ENCODE peak calls at places on chromosomes 6 and 20, in four cellular contexts. Y is uterus, O is germinal center, J is T-helper 2 cell. H is an unnamed sample.

GRCh38 chr6:169176361-169176991 is 77.2 kb downstream of the THBS2 start:
- DNase-seq in J (no peak), O (no peak), Y (no peak), H (no peak)

GRCh38 chr6:150169609-150170008 is 26.8 kb downstream of the PPP1R14C start:
- DNase-seq in Y (no peak), O (no peak), J (no peak), H (no peak)

GRCh38 chr6:8059129-8059528 is 5.1 kb downstream of the BLOC1S5 start:
- DNase-seq in Y (no peak), O (no peak), J (no peak), H (no peak)

GRCh38 chr6:163427498-163428254 is 13.2 kb downstream of the QKI start:
- DNase-seq in J (no peak), Y (no peak), O (no peak), H (no peak)

GRCh38 chr20:61253264-61253639 is 1.2 kb downstream of the CDH4 start:
- DNase-seq in Y (no peak), O (no peak), J (no peak), H (no peak)

GRCh38 chr20:22722840-22723239 is 138.5 kb upstream of the FOXA2 start:
- DNase-seq in O (no peak), Y (no peak), J (no peak), H (no peak)

GRCh38 chr20:11274137-11274536 is 600.3 kb upstream of the JAG1 start:
- DNase-seq in O (no peak), Y (no peak), J (no peak), H (no peak)

GRCh38 chr6:47592466-47592865 is 105.9 kb upstream of the ADGRF4 start:
- DNase-seq in Y (no peak), J (no peak), O (no peak), H (no peak)

GRCh38 chr20:12790856-12791255 is 217.9 kb upstream of the SPTLC3 start:
- DNase-seq in O (no peak), J (no peak), Y (no peak), H (no peak)

GRCh38 chr20:6700563-6701328 is 66.7 kb upstream of the BMP2 start:
- DNase-seq in Y (peak), O (no peak), J (no peak), H (peak)

GRCh38 chr6:25035451-25036435 is 100.0 kb upstream of the RIPOR2 start:
- DNase-seq in J (no peak), O (no peak), Y (no peak), H (no peak)

GRCh38 chr6:37696841-37697735 is 595 bp downstream of the MDGA1 start:
- DNase-seq in Y (peak), O (peak), J (peak), H (no peak)

GRCh38 chr20:39117486-39117885 is 155.3 kb downstream of the DHX35 start:
- DNase-seq in O (no peak), J (no peak), Y (no peak), H (no peak)

GRCh38 chr6:44431118-44431725 is 43.7 kb downstream of the CDC5L start:
- DNase-seq in O (peak), J (peak), Y (peak), H (no peak)

GRCh38 chr20:19867074-19867473 is 109.0 kb downstream of the RIN2 start:
- DNase-seq in Y (no peak), J (no peak), O (no peak), H (no peak)

GRCh38 chr6:1781152-1781848 is 171.6 kb downstream of the FOXC1 start:
- DNase-seq in J (no peak), Y (no peak), O (no peak), H (no peak)

GRCh38 chr6:97726378-97726777 is 443.4 kb upstream of the MMS22L start:
- DNase-seq in J (no peak), O (no peak), Y (no peak), H (no peak)

GRCh38 chr20:25867776-25868649 is 171.4 kb upstream of the ZNF337 start:
- DNase-seq in O (peak), Y (peak), J (peak), H (peak)

GRCh38 chr6:116974526-116974925 is 97.5 kb downstream of the RFX6 start:
- DNase-seq in J (no peak), Y (no peak), O (no peak), H (no peak)

GRCh38 chr20:37992802-37993538 is 40.3 kb downstream of the TTI1 start:
- DNase-seq in Y (no peak), O (peak), J (no peak), H (no peak)

GRCh38 chr6:129104131-129104530 is 221.2 kb downstream of the LAMA2 start:
- DNase-seq in O (no peak), Y (no peak), J (no peak), H (no peak)

GRCh38 chr6:5525209-5525608 is 263.9 kb downstream of the FARS2 start:
- DNase-seq in O (no peak), Y (no peak), J (no peak), H (no peak)

GRCh38 chr6:24534329-24534728 is 39.6 kb downstream of the ALDH5A1 start:
- DNase-seq in O (no peak), J (no peak), Y (no peak), H (no peak)

GRCh38 chr6:56314683-56315523 is 67.5 kb upstream of the COL21A1 start:
- DNase-seq in J (no peak), Y (peak), O (no peak), H (no peak)

GRCh38 chr6:21597706-21598273 is 4.2 kb downstream of the SOX4 start:
- DNase-seq in Y (no peak), J (no peak), O (peak), H (no peak)

GRCh38 chr6:148335582-148335981 is 7.1 kb upstream of the SASH1 start:
- DNase-seq in Y (no peak), O (no peak), J (no peak), H (no peak)

GRCh38 chr20:51382986-51383821 is 159.3 kb downstream of the NFATC2 start:
- DNase-seq in J (no peak), O (no peak), Y (no peak), H (peak)

GRCh38 chr6:156807795-156808194 is 30.6 kb downstream of the ARID1B start:
- DNase-seq in J (no peak), Y (no peak), O (no peak), H (no peak)

GRCh38 chr20:18144541-18145099 is 7.0 kb downstream of the KAT14 start:
- DNase-seq in J (no peak), O (no peak), Y (no peak), H (no peak)

GRCh38 chr6:123415844-123416468 is 220.8 kb downstream of the TRDN start:
- DNase-seq in J (no peak), Y (peak), O (peak), H (no peak)

GRCh38 chr20:47358672-47359532 is 2.4 kb upstream of the ZMYND8 start:
- DNase-seq in J (no peak), O (no peak), Y (peak), H (peak)

GRCh38 chr6:158011478-158011920 is 29.8 kb downstream of the SYNJ2 start:
- DNase-seq in O (no peak), J (no peak), Y (peak), H (no peak)

GRCh38 chr6:110682460-110682853 is 132.8 kb downstream of the CDK19 start:
- DNase-seq in Y (no peak), O (peak), J (peak), H (peak)